ENCODE peak calls at places on chromosome 22, in nine cellular contexts. L is activated T-helper 2 cell treated with anti-CD3 and anti-CD28 coated beads, Interferon-gamma antibody, Interleukin-2, Interleukin-4, amounts not matched to agents 10 μg/mL and 5 μg/mL and 100 μg/mL, durations not matched to agents 14 hours and 24 hours and 36 hours; U is AG04450; F is non-pigmented ciliary epithelial cell; G is activated CD8-positive, alpha-beta memory T cell treated with anti-CD3 and anti-CD28 coated beads for 4 hours; Z is uterus; W is T-cell; A is Right ventricle myocardium inferior; C is hippocampal formation. O is an unnamed sample.

GRCh38 chr22:41217553-41218157 is 12.5 kb downstream of the L3MBTL2 start:
- DNase-seq in L (peak; percentile 38), U (peak; percentile 66), F (peak; percentile 47), G (no peak), Z (peak; percentile 58), W (no peak), A (peak; percentile 89), C (no peak), O (peak; percentile 64)

GRCh38 chr22:44364750-44365118 is 52.0 kb upstream of the SHISAL1 start:
- DNase-seq in L (no peak), U (no peak), F (no peak), G (no peak), Z (peak; percentile 17), W (no peak), A (peak; percentile 62), C (no peak), O (no peak)

GRCh38 chr22:22068657-22069056 is 86.1 kb upstream of the TOP3B start:
- DNase-seq in L (no peak), U (no peak), F (no peak), G (no peak), Z (no peak), W (no peak), A (no peak), C (no peak), O (no peak)

GRCh38 chr22:24230911-24231656 is 13.8 kb downstream of the GGT5 start:
- DNase-seq in L (peak; percentile 50), U (no peak), F (no peak), G (peak; percentile 40), Z (no peak), W (peak; percentile 60), A (no peak), C (no peak), O (no peak)

GRCh38 chr22:24186892-24187670 is 5.8 kb downstream of the SUSD2 start:
- DNase-seq in L (no peak), U (no peak), F (no peak), G (no peak), Z (no peak), W (no peak), A (no peak), C (no peak), O (no peak)

GRCh38 chr22:49429066-49429465 is 398.6 kb downstream of the BRD1 start:
- DNase-seq in L (no peak), U (no peak), F (no peak), G (no peak), Z (no peak), W (no peak), A (no peak), C (no peak), O (no peak)

GRCh38 chr22:43066844-43067385 is 22.3 kb downstream of the TTLL1 start:
- DNase-seq in L (no peak), U (no peak), F (peak; percentile 31), G (no peak), Z (no peak), W (no peak), A (no peak), C (no peak), O (peak; percentile 28)

GRCh38 chr22:45420539-45420938 is 7.0 kb downstream of the RIBC2 start:
- DNase-seq in L (no peak), U (no peak), F (no peak), G (no peak), Z (no peak), W (no peak), A (no peak), C (no peak), O (no peak)

GRCh38 chr22:38304526-38304925 is 12.7 kb downstream of the CSNK1E start:
- DNase-seq in L (no peak), U (no peak), F (no peak), G (no peak), Z (no peak), W (no peak), A (no peak), C (peak; percentile 16), O (no peak)

GRCh38 chr22:27510024-27510423 is 291.5 kb downstream of the MN1 start:
- DNase-seq in L (no peak), U (no peak), F (no peak), G (no peak), Z (no peak), W (no peak), A (no peak), C (no peak), O (no peak)